ENCODE peak calls at places on chromosomes 12 and 14, in nine cellular contexts. D, R, E, J, F, S, L, I and W are unnamed samples.

GRCh38 chr12:11693068-11693467 is 43.6 kb downstream of the ETV6 start:
- DNase-seq in I (no peak), D (no peak), L (no peak), R (no peak), E (no peak), F (no peak), J (no peak), S (no peak), W (no peak)

GRCh38 chr14:102421366-102422057 is 58.8 kb downstream of the TECPR2 start:
- DNase-seq in R (no peak), J (no peak), E (peak; percentile 33), D (no peak), S (no peak), L (no peak), F (no peak), I (no peak), W (no peak)

GRCh38 chr14:52522033-52522432 is 30.3 kb downstream of the TXNDC16 start:
- DNase-seq in I (no peak), R (no peak), S (no peak), E (no peak), D (no peak), F (no peak), L (no peak), J (no peak), W (no peak)

GRCh38 chr14:55399912-55400311 is 11.7 kb downstream of the ATG14 start:
- DNase-seq in J (no peak), I (peak; percentile 52), F (no peak), S (no peak), E (no peak), D (no peak), R (no peak), L (no peak), W (no peak)

GRCh38 chr14:105165761-105166485 is 2.7 kb downstream of the JAG2 start:
- DNase-seq in R (no peak), S (no peak), E (no peak), D (no peak), F (no peak), J (no peak), L (no peak), I (no peak), W (no peak)

GRCh38 chr14:73283592-73284379 is 46.5 kb downstream of the PAPLN start:
- DNase-seq in D (peak; percentile 84), E (peak; percentile 76), S (no peak), F (no peak), J (peak; percentile 53), R (no peak), I (peak; percentile 75), L (no peak), W (no peak)

GRCh38 chr12:124758266-124759200 is 105.1 kb downstream of the SCARB1 start:
- DNase-seq in I (no peak), F (peak; percentile 86), D (no peak), E (no peak), S (no peak), J (no peak), R (no peak), L (no peak), W (no peak)

GRCh38 chr12:123120452-123121166 is 30.3 kb downstream of the PITPNM2 start:
- DNase-seq in F (no peak), D (no peak), L (peak; percentile 26), J (peak; percentile 36), S (no peak), R (no peak), I (peak; percentile 40), E (no peak), W (no peak)

GRCh38 chr12:110733857-110734373 is 8.8 kb downstream of the PPP1CC start:
- DNase-seq in F (no peak), J (no peak), D (no peak), S (no peak), I (no peak), R (no peak), L (no peak), E (no peak), W (no peak)

GRCh38 chr14:96167224-96168148 is 37.2 kb upstream of the BDKRB2 start:
- DNase-seq in S (no peak), L (no peak), R (peak; percentile 75), J (peak; percentile 92), I (peak; percentile 70), D (no peak), E (no peak), F (no peak), W (no peak)

GRCh38 chr12:124904306-124905098 is 9.9 kb downstream of the UBC start:
- DNase-seq in R (peak; percentile 88), J (peak; percentile 99), L (no peak), D (no peak), F (peak; percentile 48), I (peak; percentile 93), E (peak; percentile 25), S (no peak), W (no peak)

GRCh38 chr12:49055978-49056754 is 4.4 kb downstream of the KMT2D start:
- DNase-seq in F (peak; percentile 81), J (peak; percentile 87), L (peak; percentile 54), R (peak; percentile 68), E (peak; percentile 68), I (peak; percentile 64), S (peak; percentile 82), D (peak; percentile 81), W (peak; percentile 35)
- TF ChIP-seq EZH2phosphoT487 in F (no peak), J (no peak), L (no peak), R (no peak), E (no peak), I (no peak), S (no peak), D (no peak), W (no peak)

GRCh38 chr12:95205685-95206084 is 11.6 kb downstream of the FGD6 start:
- DNase-seq in J (peak; percentile 92), L (peak; percentile 12), E (peak; percentile 45), R (peak; percentile 57), F (no peak), S (no peak), I (peak; percentile 80), D (peak; percentile 47), W (no peak)

GRCh38 chr12:95207407-95207806 is 9.9 kb downstream of the FGD6 start:
- DNase-seq in R (no peak), S (no peak), D (peak; percentile 46), F (no peak), L (no peak), J (no peak), I (no peak), E (no peak), W (no peak)

GRCh38 chr12:95206916-95207315 is 10.4 kb downstream of the FGD6 start:
- DNase-seq in I (no peak), D (no peak), F (no peak), J (no peak), L (no peak), R (no peak), E (no peak), S (no peak), W (no peak)

GRCh38 chr12:95205016-95205415 is 12.3 kb downstream of the FGD6 start:
- DNase-seq in E (no peak), S (no peak), I (no peak), L (no peak), F (no peak), J (peak; percentile 17), D (no peak), R (no peak), W (no peak)

GRCh38 chr12:95208678-95209077 is 8.6 kb downstream of the FGD6 start:
- DNase-seq in S (no peak), R (no peak), E (no peak), I (no peak), F (no peak), J (no peak), L (no peak), D (no peak), W (no peak)
- TF ChIP-seq EZH2phosphoT487 in S (no peak), R (no peak), E (no peak), I (no peak), F (no peak), J (no peak), L (no peak), D (no peak), W (no peak)

GRCh38 chr12:102474438-102475064 is 5.8 kb downstream of the IGF1 start:
- DNase-seq in R (peak; percentile 29), E (no peak), D (no peak), I (no peak), J (peak; percentile 26), L (no peak), F (no peak), S (no peak), W (peak; percentile 26)
- TF ChIP-seq EZH2phosphoT487 in R (no peak), E (no peak), D (no peak), I (no peak), J (no peak), L (no peak), F (no peak), S (no peak), W (no peak)

GRCh38 chr12:58496411-58496810 is 423.9 kb downstream of the LRIG3 start:
- DNase-seq in E (no peak), F (no peak), D (no peak), L (no peak), J (no peak), I (peak; percentile 76), R (no peak), S (no peak), W (no peak)
- TF ChIP-seq EZH2phosphoT487 in E (no peak), F (no peak), D (no peak), L (no peak), J (no peak), I (no peak), R (no peak), S (no peak), W (no peak)

GRCh38 chr12:78204926-78205325 is 374.2 kb downstream of the NAV3 start:
- DNase-seq in E (no peak), J (no peak), I (no peak), R (no peak), F (no peak), L (no peak), S (no peak), D (no peak), W (no peak)
- TF ChIP-seq EZH2phosphoT487 in E (no peak), J (no peak), I (no peak), R (no peak), F (no peak), L (no peak), S (no peak), D (no peak), W (no peak)

GRCh38 chr12:132904718-132905328 is 17.4 kb upstream of the CHFR start:
- DNase-seq in R (peak; percentile 48), L (no peak), D (peak; percentile 88), E (peak; percentile 90), S (peak; percentile 91), F (peak; percentile 75), J (peak; percentile 72), I (peak; percentile 73), W (no peak)
- TF ChIP-seq EZH2phosphoT487 in R (no peak), L (no peak), D (no peak), E (no peak), S (no peak), F (no peak), J (no peak), I (no peak), W (no peak)

DNA sequence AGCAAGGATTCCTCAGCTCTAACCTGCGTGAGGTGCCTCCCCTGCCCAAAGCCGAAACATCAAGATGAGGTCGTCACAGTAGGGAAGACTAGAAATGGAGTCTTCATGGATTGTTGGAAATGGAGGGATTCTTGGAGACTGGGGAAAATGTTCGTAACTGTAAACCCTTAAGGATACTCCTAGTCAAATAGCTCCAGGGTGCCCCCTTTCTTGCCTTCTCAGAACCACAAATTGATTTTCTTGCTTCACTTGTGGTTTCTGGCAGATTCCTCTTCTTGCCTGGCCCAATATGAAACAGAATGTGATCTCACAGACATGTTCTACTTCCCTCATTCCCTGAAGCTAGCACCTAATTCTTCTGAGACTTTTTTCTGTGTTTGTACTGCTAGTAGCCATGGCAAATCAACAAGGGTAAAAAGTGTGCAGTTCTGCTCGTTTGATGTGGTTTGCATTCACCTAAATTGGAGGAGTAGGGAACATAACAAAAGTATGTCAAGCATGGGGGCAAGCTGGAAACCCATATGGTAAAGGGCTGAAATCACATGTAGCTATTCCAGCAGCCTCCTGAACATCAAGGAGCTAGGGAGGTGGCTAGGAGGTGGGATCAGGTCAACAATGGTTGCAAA is 331.9 kb downstream of the PAWR start:
- DNase-seq in L (peak; percentile 10), E (no peak), F (no peak), I (no peak), J (no peak), S (no peak), D (peak; percentile 57), R (no peak), W (no peak)
- TF ChIP-seq EZH2phosphoT487 in L (no peak), E (no peak), F (no peak), I (no peak), J (no peak), S (no peak), D (no peak), R (no peak), W (no peak)